ENCODE peak calls at places on chromosomes 4 and X, in nine cellular contexts. Y, O, L, X, D, N, P, B and T are unnamed samples.

GRCh38 chr4:91746551-91746950 is 557.2 kb upstream of the GRID2 start:
- DNase-seq in Y (no peak), O (no peak), L (no peak), X (no peak), D (no peak), N (no peak), P (no peak), B (no peak), T (no peak)

GRCh38 chr4:127732623-127733199 is 2.5 kb downstream of the SLC25A31 start:
- DNase-seq in Y (no peak), O (peak), L (peak), X (peak), D (no peak), N (peak), P (no peak), B (no peak), T (peak)

GRCh38 chrX:12446342-12447075 is 308.2 kb downstream of the FRMPD4 start:
- DNase-seq in Y (no peak), O (peak), L (peak), X (no peak), D (no peak), N (peak), P (no peak), B (no peak), T (no peak)

GRCh38 chr4:158410272-158410671 is 111.4 kb upstream of the RXFP1 start:
- DNase-seq in Y (no peak), O (peak), L (peak), X (peak), D (no peak), N (peak), P (no peak), B (no peak), T (no peak)

GRCh38 chrX:119477812-119478232 is 9.6 kb downstream of the SLC25A5 start:
- DNase-seq in Y (peak), O (peak), L (peak), X (peak), D (peak), N (peak), P (no peak), B (no peak), T (no peak)

GRCh38 chrX:151722241-151722846 is 6.5 kb downstream of the FATE1 start:
- DNase-seq in Y (peak), O (peak), L (peak), X (peak), D (peak), N (no peak), P (no peak), B (no peak), T (no peak)

GRCh38 chr4:79232555-79232954 is 93.3 kb downstream of the NAA11 start:
- DNase-seq in Y (no peak), O (peak), L (no peak), X (peak), D (no peak), N (peak), P (no peak), B (no peak), T (no peak)

GRCh38 chrX:68658530-68658929 is 11.1 kb downstream of the STARD8 start:
- DNase-seq in Y (no peak), O (no peak), L (peak), X (peak), D (no peak), N (no peak), P (no peak), B (no peak), T (no peak)

GRCh38 chr4:3708103-3708510 is 58.1 kb upstream of the ADRA2C start:
- DNase-seq in Y (no peak), O (no peak), L (peak), X (no peak), D (peak), N (peak), P (no peak), B (peak), T (no peak)

GRCh38 chr4:81030061-81030616 is 369 bp upstream of the BMP3 start:
- DNase-seq in Y (no peak), O (no peak), L (no peak), X (no peak), D (no peak), N (no peak), P (no peak), B (no peak), T (no peak)

GRCh38 chr4:48970471-48970921 is 15.6 kb upstream of the CWH43 start:
- DNase-seq in Y (no peak), O (peak), L (peak), X (peak), D (no peak), N (peak), P (no peak), B (no peak), T (peak)

GRCh38 chr4:1219553-1219950 is 29.4 kb downstream of the CTBP1 start:
- DNase-seq in Y (no peak), O (no peak), L (peak), X (no peak), D (no peak), N (no peak), P (no peak), B (no peak), T (no peak)

GRCh38 chr4:42341518-42342026 is 55.7 kb upstream of the SHISA3 start:
- DNase-seq in Y (no peak), O (peak), L (peak), X (peak), D (no peak), N (peak), P (no peak), B (no peak), T (peak)

GRCh38 chrX:2710041-2710471 is 19.0 kb downstream of the CD99 start:
- DNase-seq in Y (no peak), O (peak), L (peak), X (peak), D (no peak), N (peak), P (peak), B (no peak), T (no peak)

GRCh38 chr4:168723020-168723419 is 226.2 kb downstream of the PALLD start:
- DNase-seq in Y (no peak), O (peak), L (peak), X (peak), D (no peak), N (peak), P (no peak), B (no peak), T (no peak)

GRCh38 chr4:48262926-48263325 is 6.7 kb downstream of the TEC start:
- DNase-seq in Y (no peak), O (no peak), L (peak), X (no peak), D (no peak), N (peak), P (no peak), B (no peak), T (no peak)

GRCh38 chr4:59971952-59972351 is 1228.2 kb upstream of the ADGRL3 start:
- DNase-seq in Y (no peak), O (no peak), L (no peak), X (no peak), D (no peak), N (no peak), P (no peak), B (no peak), T (no peak)

GRCh38 chrX:39133971-39134370 is 332.7 kb downstream of the MID1IP1 start:
- DNase-seq in Y (no peak), O (no peak), L (no peak), X (no peak), D (no peak), N (no peak), P (no peak), B (no peak), T (no peak)

GRCh38 chrX:130895299-130895698 is 7.7 kb downstream of the ENOX2 start:
- DNase-seq in Y (no peak), O (peak), L (no peak), X (peak), D (no peak), N (no peak), P (no peak), B (no peak), T (no peak)

GRCh38 chr4:93814141-93814540 is 14.4 kb upstream of the ATOH1 start:
- DNase-seq in Y (no peak), O (no peak), L (no peak), X (no peak), D (no peak), N (no peak), P (no peak), B (no peak), T (no peak)

GRCh38 chr4:74675673-74676279 is 118.5 kb downstream of the BTC start:
- DNase-seq in Y (no peak), O (peak), L (peak), X (peak), D (no peak), N (peak), P (no peak), B (no peak), T (peak)

DNA sequence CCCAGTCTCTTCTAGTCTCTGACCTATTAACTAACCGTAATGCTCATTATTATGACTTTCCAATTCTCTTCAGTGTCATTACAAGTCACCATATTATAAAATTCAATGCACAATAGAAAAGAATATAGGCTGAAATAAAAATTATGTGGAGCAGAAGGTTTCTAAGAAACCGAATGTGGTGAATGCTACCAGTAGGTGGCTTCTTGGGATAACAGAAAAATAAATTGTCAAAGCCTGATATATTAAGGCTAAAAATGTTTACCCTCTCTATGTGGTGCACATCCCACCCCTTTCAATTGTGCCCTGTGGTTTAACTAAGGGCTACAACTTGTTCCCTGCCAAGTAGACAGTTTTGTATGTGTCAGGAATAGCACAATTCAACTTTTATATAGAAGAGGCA is 624.6 kb upstream of the TECRL start:
- DNase-seq in Y (no peak), O (peak), L (peak), X (peak), D (no peak), N (no peak), P (no peak), B (no peak), T (peak)
- TF ChIP-seq CTCF in Y (no peak), O (peak), L (no peak), X (peak), D (no peak), N (peak), P (no peak), B (no peak), T (peak)

GRCh38 chr4:101218346-101218745 is 129.0 kb downstream of the PPP3CA start:
- DNase-seq in Y (no peak), O (peak), L (peak), X (no peak), D (no peak), N (no peak), P (no peak), B (no peak), T (no peak)

GRCh38 chr4:101222156-101222845 is 125.0 kb downstream of the PPP3CA start:
- DNase-seq in Y (no peak), O (peak), L (peak), X (peak), D (no peak), N (no peak), P (no peak), B (no peak), T (no peak)

GRCh38 chr4:101218894-101219293 is 128.4 kb downstream of the PPP3CA start:
- DNase-seq in Y (no peak), O (no peak), L (no peak), X (no peak), D (no peak), N (no peak), P (no peak), B (no peak), T (no peak)

GRCh38 chr4:101224358-101225218 is 122.7 kb downstream of the PPP3CA start:
- DNase-seq in Y (no peak), O (no peak), L (no peak), X (no peak), D (no peak), N (no peak), P (no peak), B (no peak), T (no peak)

DNA sequence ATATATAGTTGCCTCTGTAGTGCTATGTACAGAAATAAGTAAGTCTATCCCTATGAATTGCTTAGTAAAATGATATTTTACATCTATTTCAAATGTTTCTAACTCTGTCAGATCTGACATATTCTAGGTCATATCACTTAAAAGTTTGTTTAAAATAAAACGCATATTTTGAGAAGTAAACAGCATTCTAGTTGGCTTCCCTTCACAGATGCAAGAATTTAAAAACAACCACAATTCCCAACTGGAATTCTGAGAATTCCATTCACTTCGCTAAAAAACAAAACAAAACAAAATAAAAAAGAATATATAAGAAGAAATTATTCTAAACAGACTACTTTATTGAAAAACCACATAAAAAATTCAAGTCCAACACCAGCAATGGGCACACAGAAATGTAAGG is 126.0 kb downstream of the PPP3CA start:
- DNase-seq in Y (no peak), O (no peak), L (no peak), X (no peak), D (no peak), N (no peak), P (no peak), B (no peak), T (peak)
- H3K4me3 ChIP-seq in Y (no peak), O (no peak), L (no peak), X (no peak), D (no peak), N (no peak), P (no peak), B (no peak), T (no peak)

GRCh38 chr4:15848191-15848842 is 70.2 kb downstream of the CD38 start:
- DNase-seq in Y (no peak), O (no peak), L (peak), X (peak), D (no peak), N (no peak), P (no peak), B (no peak), T (no peak)
- TF ChIP-seq CTCF in Y (no peak), O (no peak), L (no peak), X (peak), D (no peak), N (peak), P (no peak), B (no peak), T (no peak)

DNA sequence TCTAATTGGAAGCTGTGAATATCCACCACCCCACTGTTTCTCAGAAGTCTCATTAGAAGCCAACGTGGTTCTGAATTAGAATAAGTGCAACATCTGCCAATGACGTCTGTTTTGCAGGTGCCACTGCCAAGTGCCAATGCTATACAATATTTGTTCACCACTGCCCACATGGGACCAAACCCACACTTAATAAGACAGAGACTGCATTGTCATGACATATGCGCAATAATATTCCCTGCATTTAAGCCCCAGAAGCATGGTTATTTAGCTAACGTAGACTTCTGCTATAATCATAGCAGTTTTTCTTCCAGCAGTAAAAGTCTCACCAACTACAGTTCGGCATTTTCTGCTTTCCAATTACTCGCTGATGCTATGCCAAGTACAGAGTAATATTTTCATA is 262.5 kb upstream of the PCDH18 start:
- DNase-seq in Y (no peak), O (no peak), L (peak), X (no peak), D (no peak), N (no peak), P (no peak), B (no peak), T (no peak)
- H3K4me3 ChIP-seq in Y (no peak), O (no peak), L (no peak), X (no peak), D (peak), N (no peak), P (no peak), B (no peak), T (no peak)

DNA sequence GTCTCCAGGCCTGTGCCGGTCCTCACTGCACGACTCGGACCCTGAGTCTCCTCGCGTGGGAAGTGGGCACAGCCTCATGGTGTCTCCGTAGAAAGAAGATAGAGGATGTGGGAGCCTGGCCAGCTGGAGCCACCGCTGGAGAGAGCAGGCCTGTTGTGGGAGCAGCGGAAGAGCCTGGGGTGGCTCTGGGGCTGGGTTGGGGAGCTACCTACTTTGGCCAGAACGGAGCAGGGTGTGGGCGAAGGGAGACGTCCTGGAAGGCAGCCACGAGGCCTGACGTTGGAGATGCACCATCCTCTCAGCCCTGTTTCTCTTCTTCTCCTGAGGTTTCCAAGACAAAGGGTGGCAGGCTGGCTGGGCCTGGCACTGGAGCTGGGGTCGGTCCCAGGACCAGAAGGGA is 93.8 kb downstream of the SORCS2 start:
- DNase-seq in Y (no peak), O (no peak), L (no peak), X (no peak), D (no peak), N (no peak), P (no peak), B (peak), T (no peak)
- TF ChIP-seq CTCF in Y (no peak), O (no peak), L (no peak), X (no peak), D (no peak), N (no peak), P (no peak), B (no peak), T (no peak)

DNA sequence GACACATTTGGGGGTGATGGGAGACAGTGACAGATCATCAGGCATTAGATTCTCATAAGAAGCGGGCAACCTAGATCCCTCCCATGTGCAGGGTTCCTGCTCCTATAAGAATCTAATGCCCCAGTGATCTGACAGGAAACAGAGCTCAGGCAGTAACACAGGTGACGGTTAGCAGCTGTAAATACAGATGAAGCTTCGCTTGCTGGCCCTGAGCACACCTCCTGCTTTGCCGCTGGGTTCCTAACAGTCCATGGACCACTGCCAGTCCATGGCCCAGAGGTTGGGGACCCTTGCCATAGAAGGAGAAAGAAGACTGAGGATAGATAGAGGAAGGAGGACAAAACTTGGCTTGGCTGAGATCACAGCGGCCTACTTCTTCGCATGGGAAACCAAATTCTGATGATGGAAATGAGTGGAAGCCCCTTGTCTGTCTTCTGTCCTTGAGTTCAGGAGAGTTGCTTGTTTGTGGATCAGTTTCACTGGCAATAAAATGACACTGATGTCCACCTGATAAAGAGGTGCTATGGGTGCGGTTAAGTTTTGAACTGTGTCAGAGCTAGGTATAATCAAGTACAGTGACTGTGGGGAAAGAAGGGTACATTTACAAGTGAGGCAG is 1.7 kb upstream of the TIFA start:
- DNase-seq in Y (no peak), O (no peak), L (no peak), X (no peak), D (no peak), N (no peak), P (no peak), B (peak), T (no peak)
- H3K4me3 ChIP-seq in Y (no peak), O (no peak), L (no peak), X (no peak), D (no peak), N (no peak), P (no peak), B (no peak), T (no peak)

GRCh38 chrX:14080031-14080430 is 50.3 kb upstream of the GEMIN8 start:
- DNase-seq in Y (no peak), O (no peak), L (no peak), X (no peak), D (no peak), N (no peak), P (no peak), B (no peak), T (no peak)
- TF ChIP-seq CTCF in Y (no peak), O (no peak), L (no peak), X (no peak), D (no peak), N (no peak), P (no peak), B (no peak), T (no peak)

DNA sequence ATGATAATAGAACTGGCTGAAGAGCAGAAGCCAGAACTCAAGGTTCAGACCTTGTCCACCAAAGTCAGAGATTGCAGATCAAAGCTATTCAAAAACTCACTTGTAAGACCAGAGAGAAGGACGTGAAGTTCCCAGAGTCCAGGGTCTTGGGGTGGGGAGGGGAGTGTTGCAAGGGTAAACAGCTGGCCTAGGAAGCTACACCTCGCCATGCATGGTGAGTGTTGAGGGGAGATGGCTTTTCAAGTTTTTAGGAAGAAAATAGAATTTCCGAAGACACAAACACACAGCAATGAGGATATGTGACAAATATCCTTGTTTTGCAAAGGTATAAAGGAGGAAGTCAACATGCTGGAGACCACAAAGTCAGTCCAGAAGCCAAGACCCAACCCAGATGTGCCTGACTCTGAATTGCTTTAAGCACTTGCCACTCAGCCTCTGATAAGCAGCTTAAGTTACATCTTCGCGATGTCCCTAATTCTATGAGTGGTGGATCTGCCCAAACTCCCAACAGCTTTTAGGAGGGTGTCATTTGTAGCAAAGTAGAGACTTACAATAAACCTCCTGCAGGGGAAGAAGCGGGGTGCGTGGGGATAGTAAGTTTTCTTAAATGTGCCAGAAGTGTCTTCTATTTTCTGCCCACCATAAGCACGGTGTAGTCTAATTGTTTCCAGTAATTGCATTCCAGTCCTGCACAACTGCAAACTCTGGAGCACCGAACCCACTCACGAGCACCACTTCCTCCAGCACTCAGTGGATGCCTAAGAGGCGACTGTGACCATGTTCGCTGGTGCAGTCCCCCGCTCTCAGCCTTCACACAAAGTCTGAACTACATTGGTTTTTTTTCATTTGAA is 26.5 kb downstream of the HAND2 start:
- DNase-seq in Y (no peak), O (no peak), L (no peak), X (no peak), D (no peak), N (no peak), P (no peak), B (no peak), T (no peak)
- H3K4me3 ChIP-seq in Y (no peak), O (no peak), L (no peak), X (no peak), D (no peak), N (no peak), P (no peak), B (no peak), T (no peak)